ENCODE peak calls at places on chromosomes 7 and 10, in ten cellular contexts. V is gastrocnemius medialis; D is NCI-H748 treated with DMSO at 0.1 percent for 48 hours; U is astrocyte of the spinal cord; F is choroid plexus epithelial cell; T is stimulated activated CD8-positive, alpha-beta memory T cell treated with anti-CD3 and anti-CD28 coated beads, Interleukin-12 subunit alpha, Interleukin-12 subunit beta, amount 100 ng/mL, for 4 hours; R is epithelial cell of prostate; I is NCI-H2081 treated with DMSO at 0.1 percent for 48 hours; C is nephron progenitor cell; B is foreskin fibroblast. W is an unnamed sample.

GRCh38 chr7:2405601-2406345 is 2.4 kb downstream of the CHST12 start:
- DNase-seq in F (no peak), R (no peak), B (no peak), D (no peak), I (no peak), C (no peak), U (no peak), V (no peak), T (peak), W (no peak)

GRCh38 chr10:71363936-71364335 is 32.8 kb upstream of the CDH23 start:
- DNase-seq in B (no peak), T (no peak), C (no peak), U (no peak), R (no peak), F (no peak), I (no peak), D (no peak), V (no peak), W (no peak)

GRCh38 chr7:105602325-105603305 is 21.3 kb upstream of the EFCAB10 start:
- DNase-seq in D (no peak), T (no peak), V (no peak), R (no peak), B (peak), C (no peak), F (peak), U (no peak), I (no peak), W (no peak)

GRCh38 chr10:75959209-75959608 is 527.8 kb downstream of the LRMDA start:
- DNase-seq in R (no peak), C (no peak), U (peak), F (peak), I (no peak), T (no peak), D (no peak), V (no peak), B (peak), W (peak)

GRCh38 chr7:100893318-100893895 is 2.3 kb downstream of the ACHE start:
- DNase-seq in F (no peak), C (no peak), I (no peak), T (no peak), V (no peak), D (no peak), U (no peak), B (no peak), R (no peak), W (no peak)

GRCh38 chr7:103560136-103560535 is 114.1 kb upstream of the SLC26A5 start:
- DNase-seq in T (no peak), I (no peak), U (no peak), V (no peak), D (no peak), F (no peak), R (no peak), C (no peak), B (no peak), W (no peak)

GRCh38 chr7:102287465-102288146 is 938 bp downstream of the SH2B2 start:
- DNase-seq in I (no peak), F (peak), D (no peak), C (peak), R (no peak), V (no peak), B (peak), T (no peak), U (peak), W (peak)

GRCh38 chr10:13637303-13637856 is 50.6 kb downstream of the PRPF18 start:
- DNase-seq in I (no peak), T (no peak), D (no peak), F (peak), R (no peak), V (no peak), B (no peak), U (peak), C (no peak), W (no peak)

GRCh38 chr7:7351156-7351555 is 168.8 kb downstream of the C1GALT1 start:
- DNase-seq in V (no peak), C (no peak), U (no peak), I (no peak), R (no peak), F (no peak), T (no peak), B (no peak), D (no peak), W (peak)

GRCh38 chr7:74092964-74093339 is 9.3 kb downstream of the LIMK1 start:
- DNase-seq in C (no peak), V (peak), F (peak), T (no peak), B (peak), U (peak), I (no peak), D (no peak), R (no peak), W (peak)

GRCh38 chr10:126012485-126012884 is 116.1 kb downstream of the FANK1 start:
- DNase-seq in T (no peak), C (no peak), D (no peak), R (no peak), I (no peak), B (peak), U (peak), V (no peak), F (peak), W (peak)

GRCh38 chr7:36790280-36790679 is 66.0 kb upstream of the AOAH start:
- DNase-seq in D (no peak), I (no peak), T (no peak), R (no peak), C (peak), U (no peak), V (no peak), B (no peak), F (peak), W (no peak)

W was measured in myocyte.